ENCODE peak calls at places on chromosomes 2 and 18, in seven cellular contexts. U, V, D, X, C, N and T are unnamed samples.
A peak's percentile ranks its signal among the peaks of the same experiment; 100 is the strongest.

GRCh38 chr2:86621290-86621943 is 2.2 kb downstream of the RNF103 start:
- DNase-seq in X (no peak), U (no peak), C (peak; percentile 34), N (no peak), D (no peak), V (no peak), T (no peak)

GRCh38 chr18:75173125-75173432 is 35.9 kb downstream of the PTGR3 start:
- DNase-seq in V (no peak), D (no peak), N (no peak), U (no peak), X (no peak), C (peak; percentile 11), T (no peak)

GRCh38 chr2:26765475-26766200 is 1.6 kb downstream of the SLC35F6 start:
- DNase-seq in C (peak; percentile 36), D (no peak), U (no peak), N (no peak), V (no peak), X (no peak), T (peak; percentile 54)

GRCh38 chr2:113116100-113116958 is 11.1 kb upstream of the IL1RN start:
- DNase-seq in V (no peak), D (no peak), N (no peak), C (peak; percentile 72), X (no peak), U (no peak), T (peak; percentile 91)

GRCh38 chr2:55155206-55155605 is 76.9 kb downstream of the CLHC1 start:
- DNase-seq in X (no peak), V (no peak), C (no peak), D (no peak), U (no peak), N (peak; percentile 25), T (no peak)

GRCh38 chr2:1557467-1557820 is 144.2 kb downstream of the TPO start:
- DNase-seq in N (no peak), X (no peak), D (no peak), C (no peak), U (no peak), V (no peak), T (no peak)

GRCh38 chr18:4292696-4293095 is 162.4 kb downstream of the DLGAP1 start:
- DNase-seq in X (no peak), V (no peak), N (no peak), U (no peak), C (no peak), D (no peak), T (no peak)

GRCh38 chr2:17171446-17172049 is 346.7 kb downstream of the RAD51AP2 start:
- DNase-seq in U (no peak), N (no peak), V (no peak), C (peak; percentile 31), X (no peak), D (peak; percentile 42), T (peak; percentile 51)

GRCh38 chr2:24304621-24305020 is 55.7 kb downstream of the ITSN2 start:
- DNase-seq in D (no peak), C (no peak), X (no peak), N (no peak), U (no peak), V (no peak), T (no peak)

GRCh38 chr2:196372811-196373664 is 201.7 kb upstream of the STK17B start:
- DNase-seq in D (no peak), X (no peak), N (no peak), C (no peak), U (no peak), V (no peak), T (no peak)

GRCh38 chr2:99682280-99683060 is 192.7 kb upstream of the REV1 start:
- DNase-seq in X (no peak), C (no peak), U (no peak), D (no peak), N (no peak), V (no peak), T (no peak)

DNA sequence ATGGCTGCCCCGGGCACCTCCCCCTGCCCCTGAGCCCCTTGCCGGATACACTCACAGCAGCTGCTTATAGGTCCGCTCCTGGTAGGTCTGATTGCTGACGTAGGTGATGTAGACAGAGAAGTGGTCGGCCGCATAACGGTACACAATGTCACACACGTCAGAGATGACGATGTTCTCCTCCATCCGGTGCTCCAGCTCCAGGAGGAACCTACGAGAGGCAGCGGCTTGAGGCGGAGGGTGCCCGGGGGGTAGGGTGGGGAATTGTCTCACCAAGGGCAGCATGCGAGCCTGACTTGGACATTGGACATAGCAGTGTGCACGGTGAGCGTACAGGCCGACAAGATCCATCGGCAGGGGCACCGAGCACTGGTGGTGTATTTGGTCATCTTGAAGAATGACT is 22.8 kb downstream of the SNORC start:
- DNase-seq in X (no peak), C (no peak), U (no peak), D (no peak), V (no peak), N (peak; percentile 45), T (no peak)
- H3K4me3 ChIP-seq in X (no peak overlapping the region), C (no peak overlapping the region), U (no peak overlapping the region), D (no peak overlapping the region), V (no peak overlapping the region), N (no peak overlapping the region), T (no peak overlapping the region)

GRCh38 chr2:215379039-215379438 is 56.8 kb downstream of the FN1 start:
- DNase-seq in C (no peak), N (no peak), D (no peak), U (no peak), X (no peak), V (no peak), T (no peak)
- H3K27me3 ChIP-seq in C (no peaks in the 10 kb centered on the region), N (no peaks in the 10 kb centered on the region), D (no peaks in the 10 kb centered on the region), U (no peaks in the 10 kb centered on the region), X (no peaks in the 10 kb centered on the region), V (no peaks in the 10 kb centered on the region), T (no peaks in the 10 kb centered on the region)

GRCh38 chr2:219560037-219560892 is 11.1 kb downstream of the OBSL1 start:
- DNase-seq in U (no peak), V (no peak), N (no peak), C (no peak), D (no peak), X (no peak), T (no peak)
- TF ChIP-seq CTCF in U (peak; percentile 71), V (no peak), N (peak; percentile 91), C (peak; percentile 64), D (peak; percentile 67), X (peak; percentile 74), T (peak; percentile 65)

GRCh38 chr2:74553892-74554820 is at the start of the genes DOK1 and LOXL3:
- DNase-seq in D (peak; percentile 85), V (peak; percentile 63), C (peak; percentile 36), N (peak; percentile 94), X (peak; percentile 93), U (peak; percentile 92), T (no peak)

GRCh38 chr2:74554821-74555531 is 456 bp downstream of the DOK1 start:
- DNase-seq in X (peak; percentile 74), C (no peak), N (peak; percentile 76), U (peak; percentile 42), V (no peak), D (peak; percentile 36), T (no peak)

GRCh38 chr2:74556831-74557370 is 2.4 kb downstream of the DOK1 start:
- DNase-seq in N (no peak), V (no peak), X (no peak), C (no peak), U (no peak), D (no peak), T (no peak)

GRCh38 chr2:74556159-74556558 is 1.6 kb downstream of the DOK1 start:
- DNase-seq in U (no peak), X (no peak), D (no peak), N (no peak), V (no peak), C (no peak), T (no peak)

DNA sequence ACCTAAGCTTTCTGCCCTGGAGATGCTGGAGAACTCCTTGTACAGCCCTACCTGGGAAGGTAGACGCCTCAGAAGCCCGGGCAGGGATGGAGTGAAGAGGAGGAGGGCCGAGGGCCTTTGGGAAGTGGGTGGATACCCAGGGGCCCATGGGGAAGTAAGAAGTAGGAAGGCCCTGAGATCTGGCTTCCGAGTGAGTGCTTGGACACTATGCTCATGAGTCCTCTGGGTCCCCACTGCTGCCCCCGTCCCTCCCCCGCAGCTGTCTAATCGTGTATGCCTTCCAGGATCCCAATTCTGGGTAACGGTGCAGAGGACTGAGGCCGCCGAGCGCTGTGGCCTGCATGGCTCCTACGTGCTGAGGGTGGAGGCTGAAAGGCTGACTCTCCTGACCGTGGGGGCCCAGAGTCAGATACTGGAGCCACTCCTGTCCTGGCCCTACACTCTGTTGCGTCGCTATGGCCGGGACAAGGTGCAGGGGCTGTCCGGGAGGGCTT is 1.1 kb downstream of the DOK1 start:
- DNase-seq in N (no peak), V (no peak), C (no peak), U (no peak), D (no peak), X (no peak), T (no peak)
- H3K4me3 ChIP-seq in N (peak overlapping the region; percentile 75), V (peak overlapping the region; percentile 73), C (no peak overlapping the region), U (peak overlapping the region; percentile 87), D (peak overlapping the region; percentile 76), X (peak overlapping the region; percentile 76), T (no peak overlapping the region)

GRCh38 chr2:20241973-20242726 is 17.2 kb upstream of the SDC1 start:
- DNase-seq in D (no peak), X (no peak), C (no peak), N (no peak), U (no peak), V (no peak), T (no peak)
- H3K27me3 ChIP-seq in D (no peaks in the 10 kb centered on the region), X (no peaks in the 10 kb centered on the region), C (no peaks in the 10 kb centered on the region), N (no peaks in the 10 kb centered on the region), U (peaks cover 5% of the 10 kb centered on the region), V (no peaks in the 10 kb centered on the region), T (no peaks in the 10 kb centered on the region)